ENCODE peak calls at places on chromosomes 11 and 22, in six cellular contexts. Z, P, O, T, K and R are unnamed samples.

GRCh38 chr11:5090668-5091067 is 21.3 kb downstream of the OR52E1 start:
- DNase-seq in Z (no peak), T (no peak), K (no peak), P (no peak), O (no peak), R (no peak)

GRCh38 chr11:86745571-86745970 is 54.8 kb upstream of the PRSS23 start:
- DNase-seq in K (peak; percentile 62), Z (no peak), T (no peak), P (no peak), O (no peak), R (no peak)

GRCh38 chr22:29907753-29908515 is 25.0 kb downstream of the MTMR3 start:
- DNase-seq in K (peak; percentile 97), Z (peak; percentile 59), T (peak; percentile 35), P (no peak), O (peak; percentile 76), R (no peak)

GRCh38 chr11:8913961-8914660 is 3.1 kb downstream of the AKIP1 start:
- DNase-seq in K (peak; percentile 45), T (peak; percentile 38), Z (no peak), P (peak; percentile 22), O (no peak), R (no peak)

GRCh38 chr11:3837793-3838192 is 3.0 kb downstream of the RHOG start:
- DNase-seq in K (peak; percentile 45), Z (no peak), P (no peak), T (no peak), O (no peak), R (peak; percentile 41)

GRCh38 chr11:78131956-78132355 is 7.5 kb downstream of the ALG8 start:
- DNase-seq in P (no peak), O (no peak), Z (no peak), T (no peak), K (peak; percentile 21), R (no peak)

GRCh38 chr11:47786373-47786772 is 19.2 kb upstream of the FNBP4 start:
- DNase-seq in P (no peak), Z (no peak), T (no peak), K (no peak), O (no peak), R (no peak)

GRCh38 chr11:90241414-90241813 is 18.6 kb upstream of the CHORDC1 start:
- DNase-seq in Z (no peak), O (no peak), T (no peak), K (no peak), P (no peak), R (no peak)

GRCh38 chr11:70910835-70911234 is 341.5 kb downstream of the SHANK2 start:
- DNase-seq in Z (no peak), P (no peak), K (no peak), O (peak; percentile 22), T (no peak), R (no peak)

GRCh38 chr22:27630754-27631153 is 170.8 kb downstream of the MN1 start:
- DNase-seq in Z (no peak), O (no peak), K (no peak), P (no peak), T (no peak), R (no peak)

GRCh38 chr11:1844221-1845094 is 5.7 kb downstream of the TNNI2 start:
- DNase-seq in K (no peak), Z (no peak), P (no peak), T (peak; percentile 59), O (peak; percentile 84), R (no peak)

GRCh38 chr11:65695459-65696241 is 16.4 kb upstream of the KAT5 start:
- DNase-seq in K (no peak), T (no peak), O (no peak), Z (peak; percentile 52), P (no peak), R (peak; percentile 40)

GRCh38 chr11:131674051-131674755 is 303.8 kb downstream of the NTM start:
- DNase-seq in T (peak; percentile 68), O (peak; percentile 85), P (no peak), K (peak; percentile 77), Z (peak; percentile 70), R (peak; percentile 81)

GRCh38 chr11:10351435-10351767 is 46.5 kb downstream of the ADM start:
- DNase-seq in O (no peak), T (no peak), P (no peak), Z (no peak), K (no peak), R (no peak)

GRCh38 chr22:22380098-22381030 is 128.2 kb downstream of the ZNF280B start:
- DNase-seq in O (no peak), T (peak; percentile 14), Z (no peak), P (no peak), K (no peak), R (no peak)

GRCh38 chr11:104531075-104531474 is 367.1 kb upstream of the PDGFD start:
- DNase-seq in Z (no peak), P (no peak), O (no peak), T (no peak), K (no peak), R (no peak)

GRCh38 chr11:77617892-77618291 is 19.7 kb downstream of the CLNS1A start:
- DNase-seq in P (no peak), O (no peak), Z (no peak), T (no peak), K (peak; percentile 58), R (no peak)

GRCh38 chr22:29309332-29310064 is 3.0 kb downstream of the GAS2L1 start:
- DNase-seq in T (no peak), K (no peak), O (no peak), Z (no peak), P (no peak), R (no peak)

GRCh38 chr11:8964324-8965320 is at the start of gene TMEM9B:
- DNase-seq in P (peak; percentile 68), K (peak; percentile 92), Z (peak; percentile 94), T (peak; percentile 90), O (peak; percentile 97), R (peak; percentile 88)

GRCh38 chr11:45606514-45607024 is 58.9 kb downstream of the CHST1 start:
- DNase-seq in K (no peak), Z (no peak), O (no peak), P (no peak), T (no peak), R (no peak)

GRCh38 chr11:15688351-15688792 is 573.6 kb downstream of the INSC start:
- DNase-seq in K (no peak), Z (no peak), P (no peak), O (no peak), T (no peak), R (no peak)

GRCh38 chr11:61787928-61788491 is 4.4 kb downstream of the TMEM258 start:
- DNase-seq in T (no peak), Z (no peak), O (no peak), K (peak; percentile 58), P (no peak), R (peak; percentile 78)

GRCh38 chr11:94046796-94047195 is 25.6 kb downstream of the HEPHL1 start:
- DNase-seq in Z (no peak), K (no peak), T (no peak), P (no peak), O (no peak), R (no peak)

GRCh38 chr11:72824811-72825505 is 10.7 kb downstream of the ATG16L2 start:
- DNase-seq in O (no peak), K (no peak), P (no peak), T (no peak), Z (no peak), R (no peak)

GRCh38 chr22:27628891-27629631 is 172.5 kb downstream of the MN1 start:
- DNase-seq in Z (no peak), K (no peak), O (no peak), P (no peak), T (no peak), R (no peak)